ENCODE peak calls at places on chromosomes 6 and 20, in five cellular contexts. One of them, this sample, is unnamed. For H3K27me3 and H3K4me1, the result is how much of the 10 kb centered on the place peaks cover.

GRCh38 chr6:8113260-8113659 is 10.9 kb upstream of the EEF1E1 start:
- DNase-seq in PC-9: no peak
- DNase-seq in fibroblast of lung: peak
- DNase-seq in Panc1: no peak
- DNase-seq in ovary: no peak
- DNase-seq in this sample: no peak

GRCh38 chr6:37477656-37478435 is 21.8 kb downstream of the CCDC167 start:
- DNase-seq in PC-9: no peak
- DNase-seq in ovary: no peak
- DNase-seq in Panc1: no peak
- DNase-seq in fibroblast of lung: no peak
- DNase-seq in this sample: no peak

GRCh38 chr20:19688031-19688806 is 69.8 kb upstream of the RIN2 start:
- DNase-seq in fibroblast of lung: peak
- DNase-seq in ovary: peak
- DNase-seq in PC-9: peak
- DNase-seq in Panc1: peak
- DNase-seq in this sample: peak

GRCh38 chr6:14652536-14652935 is 535.0 kb downstream of the CD83 start:
- DNase-seq in PC-9: no peak
- DNase-seq in fibroblast of lung: no peak
- DNase-seq in ovary: no peak
- DNase-seq in Panc1: no peak
- DNase-seq in this sample: no peak

GRCh38 chr20:19757973-19758887 is at the start of gene RIN2:
- DNase-seq in ovary: peak
- DNase-seq in Panc1: peak
- DNase-seq in PC-9: peak
- DNase-seq in fibroblast of lung: peak
- DNase-seq in this sample: peak

GRCh38 chr6:3383525-3383924 is 73.3 kb downstream of the SLC22A23 start:
- DNase-seq in fibroblast of lung: peak
- DNase-seq in PC-9: no peak
- DNase-seq in ovary: no peak
- DNase-seq in Panc1: no peak
- DNase-seq in this sample: peak

GRCh38 chr20:4490595-4491280 is 231.0 kb upstream of the PRND start:
- DNase-seq in ovary: no peak
- DNase-seq in fibroblast of lung: peak
- DNase-seq in PC-9: no peak
- DNase-seq in Panc1: no peak
- DNase-seq in this sample: no peak

GRCh38 chr20:18705490-18705889 is 108.1 kb upstream of the SCP2D1 start:
- DNase-seq in PC-9: no peak
- DNase-seq in fibroblast of lung: peak
- DNase-seq in ovary: no peak
- DNase-seq in Panc1: no peak
- DNase-seq in this sample: no peak

GRCh38 chr6:33854572-33855030 is 50.8 kb upstream of the MLN start:
- DNase-seq in Panc1: no peak
- DNase-seq in fibroblast of lung: no peak
- DNase-seq in ovary: no peak
- DNase-seq in PC-9: no peak
- DNase-seq in this sample: no peak

GRCh38 chr6:33425668-33426577 is 6.1 kb downstream of the SYNGAP1 start:
- DNase-seq in fibroblast of lung: peak
- DNase-seq in PC-9: peak
- DNase-seq in Panc1: no peak
- DNase-seq in ovary: peak
- DNase-seq in this sample: peak

GRCh38 chr6:21710908-21711627 is 117.5 kb downstream of the SOX4 start:
- DNase-seq in ovary: no peak
- DNase-seq in Panc1: no peak
- DNase-seq in fibroblast of lung: no peak
- DNase-seq in PC-9: no peak
- DNase-seq in this sample: peak

GRCh38 chr20:24938498-24938897 is 10.6 kb upstream of the CST7 start:
- DNase-seq in ovary: no peak
- DNase-seq in fibroblast of lung: no peak
- DNase-seq in Panc1: no peak
- DNase-seq in PC-9: no peak
- DNase-seq in this sample: no peak

GRCh38 chr6:1542335-1542734 is 67.4 kb upstream of the FOXC1 start:
- DNase-seq in PC-9: no peak
- DNase-seq in fibroblast of lung: no peak
- DNase-seq in ovary: no peak
- DNase-seq in Panc1: no peak
- DNase-seq in this sample: no peak

DNA sequence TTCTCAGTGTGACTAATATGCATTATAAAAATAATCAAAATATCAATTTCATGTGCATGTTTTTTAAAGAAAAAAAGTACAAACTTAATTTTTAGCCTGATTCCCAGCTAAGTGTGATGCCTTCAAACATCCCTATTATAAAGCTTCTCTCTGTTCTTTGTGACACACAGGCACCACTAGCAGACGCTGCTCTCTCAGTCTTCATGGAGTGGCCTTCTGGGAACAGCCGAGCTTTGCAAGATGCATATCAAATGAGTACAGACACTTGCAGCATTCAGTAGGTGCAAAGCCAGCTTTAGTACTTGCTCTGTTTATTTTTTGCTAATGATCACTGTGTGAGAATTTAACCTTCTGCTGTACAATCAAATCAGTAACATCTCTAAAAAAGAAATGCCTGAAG is 340.0 kb downstream of the ADGRB3 start:
- DNase-seq in fibroblast of lung: peak
- DNase-seq in Panc1: no peak
- DNase-seq in PC-9: no peak
- DNase-seq in ovary: no peak
- DNase-seq in this sample: peak
- TF ChIP-seq CTCF in fibroblast of lung: no peak
- TF ChIP-seq CTCF in Panc1: peak
- TF ChIP-seq CTCF in PC-9: no peak
- TF ChIP-seq CTCF in ovary: no peak
- TF ChIP-seq CTCF in this sample: no peak

GRCh38 chr6:160274846-160275510 is 16.4 kb upstream of the SLC22A2 start:
- DNase-seq in Panc1: no peak
- DNase-seq in fibroblast of lung: no peak
- DNase-seq in PC-9: no peak
- DNase-seq in ovary: no peak
- DNase-seq in this sample: no peak
- H3K27me3 ChIP-seq in Panc1: under half
- H3K27me3 ChIP-seq in fibroblast of lung: under half
- H3K27me3 ChIP-seq in PC-9: under half
- H3K27me3 ChIP-seq in ovary: under half
- H3K27me3 ChIP-seq in this sample: under half

GRCh38 chr6:52553719-52554118 is 23.1 kb downstream of the TRAM2 start:
- DNase-seq in fibroblast of lung: no peak
- DNase-seq in Panc1: no peak
- DNase-seq in PC-9: no peak
- DNase-seq in ovary: no peak
- DNase-seq in this sample: no peak
- H3K4me1 ChIP-seq in fibroblast of lung: half or more
- H3K4me1 ChIP-seq in Panc1: half or more
- H3K4me1 ChIP-seq in PC-9: under half
- H3K4me1 ChIP-seq in ovary: under half
- H3K4me1 ChIP-seq in this sample: under half

DNA sequence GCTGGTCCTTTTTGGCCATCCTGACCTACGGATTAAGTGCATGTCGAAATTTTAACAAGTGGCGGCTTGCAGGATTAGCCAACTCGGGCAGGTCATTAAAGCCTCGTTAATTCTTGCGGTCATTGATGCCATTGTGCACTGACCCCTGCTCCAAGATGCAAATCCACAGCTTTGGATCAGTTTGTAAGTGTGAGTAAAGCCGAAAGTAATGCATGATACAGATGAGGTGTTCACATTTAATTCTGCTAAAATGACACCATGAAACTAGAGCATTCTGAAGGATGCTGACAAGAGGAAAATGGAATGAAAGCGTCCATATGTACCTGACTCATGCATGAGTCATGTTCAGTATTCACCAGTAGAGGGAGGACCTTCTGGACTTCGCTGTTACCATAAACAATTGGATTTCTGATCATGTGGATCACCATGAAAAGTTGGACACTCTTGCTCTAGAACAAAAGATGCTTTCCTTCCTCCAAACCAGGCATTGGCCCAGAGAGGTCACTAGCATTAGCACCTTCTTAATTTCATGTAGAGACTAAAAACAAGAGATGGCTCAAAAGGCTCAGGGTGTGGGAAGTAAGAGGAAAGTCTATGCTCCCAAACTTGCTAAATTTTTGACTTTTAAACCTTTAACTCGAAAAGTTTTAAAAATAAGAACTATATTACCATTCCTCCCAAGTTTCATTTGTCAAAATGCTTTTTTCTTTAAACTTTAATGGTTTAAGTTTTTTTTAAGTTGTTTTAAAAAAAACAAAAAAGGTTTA is 48.0 kb downstream of the MUC22 start:
- DNase-seq in fibroblast of lung: peak
- DNase-seq in PC-9: peak
- DNase-seq in ovary: no peak
- DNase-seq in Panc1: peak
- DNase-seq in this sample: peak
- TF ChIP-seq CTCF in fibroblast of lung: peak
- TF ChIP-seq CTCF in PC-9: peak
- TF ChIP-seq CTCF in ovary: no peak
- TF ChIP-seq CTCF in Panc1: peak
- TF ChIP-seq CTCF in this sample: peak

GRCh38 chr6:30462482-30462881 is 26.8 kb upstream of the HLA-E start:
- DNase-seq in ovary: no peak
- DNase-seq in PC-9: no peak
- DNase-seq in Panc1: no peak
- DNase-seq in fibroblast of lung: no peak
- DNase-seq in this sample: no peak
- H3K27me3 ChIP-seq in ovary: under half
- H3K27me3 ChIP-seq in PC-9: half or more
- H3K27me3 ChIP-seq in Panc1: half or more
- H3K27me3 ChIP-seq in fibroblast of lung: half or more
- H3K27me3 ChIP-seq in this sample: under half

GRCh38 chr6:129672883-129673631 is 36.9 kb downstream of the ARHGAP18 start:
- DNase-seq in ovary: no peak
- DNase-seq in fibroblast of lung: peak
- DNase-seq in PC-9: peak
- DNase-seq in Panc1: peak
- DNase-seq in this sample: no peak
- H3K4me1 ChIP-seq in ovary: under half
- H3K4me1 ChIP-seq in fibroblast of lung: under half
- H3K4me1 ChIP-seq in PC-9: under half
- H3K4me1 ChIP-seq in Panc1: under half
- H3K4me1 ChIP-seq in this sample: under half

GRCh38 chr20:46089338-46090094 is at the start of gene NCOA5:
- DNase-seq in PC-9: peak
- DNase-seq in fibroblast of lung: peak
- DNase-seq in ovary: peak
- DNase-seq in Panc1: peak
- DNase-seq in this sample: peak
- TF ChIP-seq CTCF in PC-9: no peak
- TF ChIP-seq CTCF in fibroblast of lung: peak
- TF ChIP-seq CTCF in ovary: no peak
- TF ChIP-seq CTCF in Panc1: peak
- TF ChIP-seq CTCF in this sample: peak

DNA sequence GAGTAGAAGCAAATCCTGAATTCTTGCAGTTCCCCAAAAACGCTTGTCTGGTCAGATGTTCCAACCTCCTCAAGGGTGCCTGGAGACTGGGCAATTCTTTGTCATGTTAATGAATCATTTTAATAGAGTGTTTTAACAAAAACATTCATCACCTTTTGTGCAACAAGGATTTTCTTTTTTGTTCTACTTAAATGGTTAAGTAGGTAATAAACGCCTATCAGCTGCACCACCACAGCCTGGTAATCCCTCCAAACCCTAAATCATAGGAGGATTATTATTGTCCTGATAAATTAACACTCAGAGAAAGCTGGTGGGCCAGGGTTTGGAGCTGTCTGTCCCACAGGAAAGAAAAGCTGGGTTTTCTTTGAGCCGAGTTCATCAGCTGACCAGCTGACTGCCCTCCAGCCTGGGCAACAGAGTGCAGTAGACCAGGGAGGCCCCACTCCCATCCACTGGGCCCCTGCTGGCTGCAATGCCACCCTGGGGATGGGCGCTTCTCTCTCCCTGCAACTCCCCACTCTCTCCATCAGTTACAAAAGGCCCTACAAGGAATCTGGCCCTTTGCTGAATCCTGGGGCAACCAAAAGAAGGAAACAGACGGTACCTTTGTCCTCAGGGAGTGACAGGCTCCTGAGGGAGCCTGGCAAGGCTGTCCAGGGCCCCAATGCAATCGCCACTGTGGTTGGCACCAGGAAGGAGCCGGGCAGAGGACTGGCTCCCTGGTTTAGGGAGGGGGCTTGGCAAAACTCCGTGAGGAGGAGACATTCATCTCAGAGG is 23.1 kb upstream of the BMP7 start:
- DNase-seq in Panc1: no peak
- DNase-seq in PC-9: no peak
- DNase-seq in fibroblast of lung: no peak
- DNase-seq in ovary: no peak
- DNase-seq in this sample: no peak
- H3K27me3 ChIP-seq in Panc1: under half
- H3K27me3 ChIP-seq in PC-9: half or more
- H3K27me3 ChIP-seq in fibroblast of lung: under half
- H3K27me3 ChIP-seq in ovary: under half
- H3K27me3 ChIP-seq in this sample: under half

DNA sequence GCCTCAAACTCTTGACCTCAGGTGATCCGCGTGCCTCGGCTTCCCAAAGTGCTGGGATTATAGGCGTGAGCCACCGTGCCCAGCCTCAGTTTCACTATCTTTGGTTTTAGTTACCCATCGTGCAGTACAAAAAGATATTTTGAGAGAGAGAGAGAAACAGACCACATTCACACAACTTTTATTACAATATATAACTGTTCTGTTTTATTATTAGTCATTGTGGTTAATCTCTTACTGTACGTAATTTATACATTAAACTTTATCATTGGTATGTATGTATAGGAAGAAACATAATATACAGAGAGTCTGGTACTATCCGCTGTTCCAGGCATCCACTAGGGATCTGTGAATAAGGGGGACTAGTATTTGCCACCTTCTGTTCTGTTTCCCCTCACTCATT is 29.4 kb upstream of the TAF8 start:
- DNase-seq in PC-9: no peak
- DNase-seq in Panc1: no peak
- DNase-seq in ovary: no peak
- DNase-seq in fibroblast of lung: no peak
- DNase-seq in this sample: no peak
- H3K4me1 ChIP-seq in PC-9: under half
- H3K4me1 ChIP-seq in Panc1: under half
- H3K4me1 ChIP-seq in ovary: under half
- H3K4me1 ChIP-seq in fibroblast of lung: under half
- H3K4me1 ChIP-seq in this sample: under half

GRCh38 chr6:11722224-11722623 is 56.4 kb downstream of the ADTRP start:
- DNase-seq in PC-9: no peak
- DNase-seq in Panc1: no peak
- DNase-seq in ovary: no peak
- DNase-seq in fibroblast of lung: no peak
- DNase-seq in this sample: no peak
- TF ChIP-seq CTCF in PC-9: no peak
- TF ChIP-seq CTCF in Panc1: no peak
- TF ChIP-seq CTCF in ovary: no peak
- TF ChIP-seq CTCF in fibroblast of lung: no peak
- TF ChIP-seq CTCF in this sample: no peak